ENCODE peak calls at places on chromosomes 7 and 10, in four cellular contexts. L is myocyte, P is HS-5, O is IMR-90. Q is an unnamed sample.

GRCh38 chr10:116721048-116721897 is 21.1 kb downstream of the HSPA12A start:
- DNase-seq in L (no peak), P (no peak), O (no peak), Q (no peak)

GRCh38 chr10:88152720-88153119 is 289.3 kb downstream of the PTEN start:
- DNase-seq in L (peak), P (peak), O (peak), Q (no peak)

GRCh38 chr10:86512137-86512536 is 9.5 kb downstream of the WAPL start:
- DNase-seq in L (no peak), P (no peak), O (no peak), Q (no peak)

GRCh38 chr10:31977440-31978157 is 49.0 kb upstream of the ARHGAP12 start:
- DNase-seq in L (no peak), P (peak), O (peak), Q (no peak)

GRCh38 chr10:91032614-91033248 is 111.8 kb upstream of the ANKRD1 start:
- DNase-seq in L (no peak), P (no peak), O (peak), Q (no peak)

GRCh38 chr7:136086712-136087111 is 109.6 kb upstream of the MTPN start:
- DNase-seq in L (peak), P (peak), O (peak), Q (peak)

GRCh38 chr7:27098493-27099223 is 2.9 kb upstream of the HOXA1 start:
- DNase-seq in L (peak), P (no peak), O (peak), Q (no peak)

GRCh38 chr10:117740088-117740487 is 197.5 kb downstream of the EMX2 start:
- DNase-seq in L (no peak), P (no peak), O (no peak), Q (no peak)

GRCh38 chr10:124180947-124181549 is 87.7 kb upstream of the CHST15 start:
- DNase-seq in L (no peak), P (no peak), O (no peak), Q (no peak)

GRCh38 chr10:105774881-105775280 is 1133.8 kb downstream of the SORCS3 start:
- DNase-seq in L (no peak), P (no peak), O (no peak), Q (no peak)

Q was measured in SJCRH30.